ENCODE peak calls at places on chromosome 4, in four cellular contexts. One of them, this sample, is unnamed. For H3K27me3, the result is how much of the 10 kb centered on the place peaks cover.

GRCh38 chr4:8162625-8163024 is 4.0 kb upstream of the ABLIM2 start:
- DNase-seq in adrenal gland: no peak
- DNase-seq in CD4-positive, alpha-beta memory T cell: no peak
- DNase-seq in colonic mucosa: no peak
- DNase-seq in this sample: no peak

GRCh38 chr4:77593993-77594392 is 11.6 kb upstream of the CXCL13 start:
- DNase-seq in colonic mucosa: no peak
- DNase-seq in adrenal gland: no peak
- DNase-seq in CD4-positive, alpha-beta memory T cell: no peak
- DNase-seq in this sample: no peak

GRCh38 chr4:150308824-150309472 is 230.7 kb downstream of the DCLK2 start:
- DNase-seq in CD4-positive, alpha-beta memory T cell: no peak
- DNase-seq in colonic mucosa: no peak
- DNase-seq in adrenal gland: no peak
- DNase-seq in this sample: no peak

GRCh38 chr4:77199276-77199675 is 42.3 kb downstream of the CCNG2 start:
- DNase-seq in colonic mucosa: no peak
- DNase-seq in adrenal gland: no peak
- DNase-seq in CD4-positive, alpha-beta memory T cell: no peak
- DNase-seq in this sample: no peak

GRCh38 chr4:5280845-5281244 is 229.6 kb downstream of the STK32B start:
- DNase-seq in adrenal gland: no peak
- DNase-seq in CD4-positive, alpha-beta memory T cell: no peak
- DNase-seq in colonic mucosa: no peak
- DNase-seq in this sample: no peak

GRCh38 chr4:15756361-15756861 is 21.7 kb upstream of the CD38 start:
- DNase-seq in CD4-positive, alpha-beta memory T cell: peak
- DNase-seq in adrenal gland: no peak
- DNase-seq in colonic mucosa: peak
- DNase-seq in this sample: no peak

GRCh38 chr4:7194251-7195137 is 2.2 kb downstream of the SORCS2 start:
- DNase-seq in CD4-positive, alpha-beta memory T cell: no peak
- DNase-seq in adrenal gland: no peak
- DNase-seq in colonic mucosa: no peak
- DNase-seq in this sample: peak

GRCh38 chr4:4395849-4396627 is 9.1 kb downstream of the NSG1 start:
- DNase-seq in adrenal gland: no peak
- DNase-seq in colonic mucosa: no peak
- DNase-seq in CD4-positive, alpha-beta memory T cell: no peak
- DNase-seq in this sample: no peak

GRCh38 chr4:78899302-78899701 is 39.9 kb downstream of the PAQR3 start:
- DNase-seq in adrenal gland: no peak
- DNase-seq in CD4-positive, alpha-beta memory T cell: no peak
- DNase-seq in colonic mucosa: no peak
- DNase-seq in this sample: no peak

GRCh38 chr4:18057821-18058533 is 36.4 kb upstream of the LCORL start:
- DNase-seq in adrenal gland: no peak
- DNase-seq in colonic mucosa: no peak
- DNase-seq in CD4-positive, alpha-beta memory T cell: no peak
- DNase-seq in this sample: no peak

GRCh38 chr4:118033148-118034060 is 882 bp upstream of the NDST3 start:
- DNase-seq in colonic mucosa: peak
- DNase-seq in adrenal gland: peak
- DNase-seq in CD4-positive, alpha-beta memory T cell: no peak
- DNase-seq in this sample: peak

GRCh38 chr4:8747896-8748575 is 123.6 kb downstream of the HMX1 start:
- DNase-seq in adrenal gland: no peak
- DNase-seq in CD4-positive, alpha-beta memory T cell: no peak
- DNase-seq in colonic mucosa: no peak
- DNase-seq in this sample: no peak

GRCh38 chr4:45100936-45101818 is 374.8 kb upstream of the GNPDA2 start:
- DNase-seq in CD4-positive, alpha-beta memory T cell: no peak
- DNase-seq in colonic mucosa: no peak
- DNase-seq in adrenal gland: no peak
- DNase-seq in this sample: no peak

GRCh38 chr4:109296545-109296944 is 5.9 kb downstream of the COL25A1 start:
- DNase-seq in CD4-positive, alpha-beta memory T cell: no peak
- DNase-seq in adrenal gland: no peak
- DNase-seq in colonic mucosa: no peak
- DNase-seq in this sample: no peak

GRCh38 chr4:129358571-129358970 is 262.6 kb downstream of the C4orf33 start:
- DNase-seq in adrenal gland: no peak
- DNase-seq in CD4-positive, alpha-beta memory T cell: no peak
- DNase-seq in colonic mucosa: no peak
- DNase-seq in this sample: no peak

GRCh38 chr4:74654230-74654681 is 140.1 kb downstream of the BTC start:
- DNase-seq in colonic mucosa: peak
- DNase-seq in adrenal gland: no peak
- DNase-seq in CD4-positive, alpha-beta memory T cell: no peak
- DNase-seq in this sample: no peak

GRCh38 chr4:137300776-137301175 is 231.5 kb downstream of the PCDH18 start:
- DNase-seq in CD4-positive, alpha-beta memory T cell: no peak
- DNase-seq in adrenal gland: no peak
- DNase-seq in colonic mucosa: no peak
- DNase-seq in this sample: no peak

GRCh38 chr4:98516441-98517323 is 141.7 kb downstream of the TSPAN5 start:
- DNase-seq in colonic mucosa: no peak
- DNase-seq in adrenal gland: no peak
- DNase-seq in CD4-positive, alpha-beta memory T cell: no peak
- DNase-seq in this sample: peak

GRCh38 chr4:84499065-84499982 is at the start of gene NKX6-1:
- DNase-seq in adrenal gland: peak
- DNase-seq in colonic mucosa: peak
- DNase-seq in CD4-positive, alpha-beta memory T cell: no peak
- DNase-seq in this sample: peak

GRCh38 chr4:150973626-150974250 is 41.3 kb downstream of the LRBA start:
- DNase-seq in adrenal gland: no peak
- DNase-seq in CD4-positive, alpha-beta memory T cell: no peak
- DNase-seq in colonic mucosa: no peak
- DNase-seq in this sample: no peak

GRCh38 chr4:5897674-5898073 is 4.8 kb upstream of the CRMP1 start:
- DNase-seq in adrenal gland: no peak
- DNase-seq in colonic mucosa: no peak
- DNase-seq in CD4-positive, alpha-beta memory T cell: no peak
- DNase-seq in this sample: no peak

GRCh38 chr4:94442251-94442650 is 9.5 kb upstream of the PDLIM5 start:
- DNase-seq in colonic mucosa: no peak
- DNase-seq in adrenal gland: no peak
- DNase-seq in CD4-positive, alpha-beta memory T cell: no peak
- DNase-seq in this sample: no peak

GRCh38 chr4:142402156-142402555 is 443.9 kb downstream of the INPP4B start:
- DNase-seq in CD4-positive, alpha-beta memory T cell: no peak
- DNase-seq in adrenal gland: no peak
- DNase-seq in colonic mucosa: no peak
- DNase-seq in this sample: no peak

GRCh38 chr4:108365551-108365950 is 196.8 kb upstream of the LEF1 start:
- DNase-seq in adrenal gland: no peak
- DNase-seq in colonic mucosa: no peak
- DNase-seq in CD4-positive, alpha-beta memory T cell: no peak
- DNase-seq in this sample: no peak

GRCh38 chr4:156571146-156571545 is 400.5 kb downstream of the PDGFC start:
- DNase-seq in CD4-positive, alpha-beta memory T cell: no peak
- DNase-seq in adrenal gland: no peak
- DNase-seq in colonic mucosa: no peak
- DNase-seq in this sample: no peak

GRCh38 chr4:128468485-128468989 is 180.9 kb upstream of the PGRMC2 start:
- DNase-seq in CD4-positive, alpha-beta memory T cell: no peak
- DNase-seq in adrenal gland: peak
- DNase-seq in colonic mucosa: peak
- DNase-seq in this sample: no peak

GRCh38 chr4:93751410-93751809 is 77.1 kb upstream of the ATOH1 start:
- DNase-seq in adrenal gland: no peak
- DNase-seq in colonic mucosa: no peak
- DNase-seq in CD4-positive, alpha-beta memory T cell: no peak
- DNase-seq in this sample: no peak

GRCh38 chr4:177100307-177100706 is 209.4 kb upstream of the NEIL3 start:
- DNase-seq in adrenal gland: no peak
- DNase-seq in CD4-positive, alpha-beta memory T cell: no peak
- DNase-seq in colonic mucosa: no peak
- DNase-seq in this sample: no peak

GRCh38 chr4:163087805-163088204 is 78.9 kb downstream of the NAF1 start:
- DNase-seq in colonic mucosa: no peak
- DNase-seq in adrenal gland: no peak
- DNase-seq in CD4-positive, alpha-beta memory T cell: no peak
- DNase-seq in this sample: no peak
- H3K27me3 ChIP-seq in colonic mucosa: under half
- H3K27me3 ChIP-seq in adrenal gland: under half
- H3K27me3 ChIP-seq in CD4-positive, alpha-beta memory T cell: under half
- H3K27me3 ChIP-seq in this sample: under half

DNA sequence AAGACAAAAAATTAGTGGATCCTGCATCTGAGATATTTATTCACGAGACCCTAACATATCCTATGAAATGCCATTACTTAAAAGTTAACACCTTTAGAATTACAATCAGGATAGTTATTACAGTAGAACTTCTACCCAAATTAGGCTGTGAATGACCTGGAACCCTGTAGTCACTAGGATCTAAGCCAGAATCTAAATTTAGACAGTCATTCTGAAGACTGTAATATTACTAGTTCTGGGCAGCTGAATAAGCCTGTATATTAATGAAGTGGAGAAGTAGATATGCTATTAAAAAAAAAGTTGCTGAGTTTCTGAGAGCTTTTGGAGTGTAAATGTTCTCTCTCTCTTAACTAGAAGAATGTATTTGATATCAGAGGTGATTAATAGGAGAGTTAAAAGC is 67.0 kb downstream of the FAM13A start:
- DNase-seq in adrenal gland: no peak
- DNase-seq in colonic mucosa: no peak
- DNase-seq in CD4-positive, alpha-beta memory T cell: no peak
- DNase-seq in this sample: no peak
- H3K4me3 ChIP-seq in adrenal gland: no peak
- H3K4me3 ChIP-seq in colonic mucosa: no peak
- H3K4me3 ChIP-seq in CD4-positive, alpha-beta memory T cell: no peak
- H3K4me3 ChIP-seq in this sample: no peak

GRCh38 chr4:185062606-185063005 is 44.3 kb downstream of the HELT start:
- DNase-seq in colonic mucosa: no peak
- DNase-seq in adrenal gland: no peak
- DNase-seq in CD4-positive, alpha-beta memory T cell: no peak
- DNase-seq in this sample: no peak
- H3K27me3 ChIP-seq in colonic mucosa: under half
- H3K27me3 ChIP-seq in adrenal gland: under half
- H3K27me3 ChIP-seq in CD4-positive, alpha-beta memory T cell: under half
- H3K27me3 ChIP-seq in this sample: under half

DNA sequence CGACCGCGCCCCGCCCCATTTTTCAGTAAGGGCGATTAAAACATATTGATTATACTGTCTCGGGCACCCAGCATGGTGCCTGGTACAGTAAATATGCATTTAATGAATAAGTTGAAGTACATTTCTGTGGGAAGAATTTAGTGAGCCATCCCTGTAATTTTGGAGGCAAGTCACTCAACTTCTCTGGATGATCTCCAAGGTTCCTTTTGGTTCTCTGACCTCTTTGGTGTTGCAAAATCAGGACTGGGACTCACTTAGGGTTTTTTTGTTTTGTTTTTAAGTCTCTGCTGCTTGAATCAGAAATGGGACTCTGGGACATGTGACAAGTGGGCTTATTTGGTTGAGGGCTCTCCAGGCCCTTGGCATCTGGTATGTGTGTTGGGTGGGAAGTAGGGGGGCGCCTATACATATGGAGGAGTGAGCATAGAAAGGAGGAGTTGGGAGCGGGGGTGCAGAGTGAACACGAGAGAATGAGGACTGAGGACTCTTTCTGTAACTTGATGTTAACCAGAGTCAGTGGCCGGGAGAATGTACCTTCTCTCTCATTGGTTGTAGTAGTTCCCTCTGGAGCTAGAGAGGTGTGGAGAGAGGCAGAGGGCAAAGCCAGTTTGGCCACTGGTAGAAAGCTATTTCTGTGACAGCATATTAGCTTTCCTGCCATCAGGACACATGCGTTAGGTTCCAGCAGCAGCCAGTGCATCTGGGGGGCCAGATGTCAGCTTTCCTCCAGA is 1.9 kb downstream of the ARHGAP10 start:
- DNase-seq in adrenal gland: peak
- DNase-seq in CD4-positive, alpha-beta memory T cell: no peak
- DNase-seq in colonic mucosa: no peak
- DNase-seq in this sample: no peak
- H3K4me3 ChIP-seq in adrenal gland: no peak
- H3K4me3 ChIP-seq in CD4-positive, alpha-beta memory T cell: no peak
- H3K4me3 ChIP-seq in colonic mucosa: peak
- H3K4me3 ChIP-seq in this sample: peak

DNA sequence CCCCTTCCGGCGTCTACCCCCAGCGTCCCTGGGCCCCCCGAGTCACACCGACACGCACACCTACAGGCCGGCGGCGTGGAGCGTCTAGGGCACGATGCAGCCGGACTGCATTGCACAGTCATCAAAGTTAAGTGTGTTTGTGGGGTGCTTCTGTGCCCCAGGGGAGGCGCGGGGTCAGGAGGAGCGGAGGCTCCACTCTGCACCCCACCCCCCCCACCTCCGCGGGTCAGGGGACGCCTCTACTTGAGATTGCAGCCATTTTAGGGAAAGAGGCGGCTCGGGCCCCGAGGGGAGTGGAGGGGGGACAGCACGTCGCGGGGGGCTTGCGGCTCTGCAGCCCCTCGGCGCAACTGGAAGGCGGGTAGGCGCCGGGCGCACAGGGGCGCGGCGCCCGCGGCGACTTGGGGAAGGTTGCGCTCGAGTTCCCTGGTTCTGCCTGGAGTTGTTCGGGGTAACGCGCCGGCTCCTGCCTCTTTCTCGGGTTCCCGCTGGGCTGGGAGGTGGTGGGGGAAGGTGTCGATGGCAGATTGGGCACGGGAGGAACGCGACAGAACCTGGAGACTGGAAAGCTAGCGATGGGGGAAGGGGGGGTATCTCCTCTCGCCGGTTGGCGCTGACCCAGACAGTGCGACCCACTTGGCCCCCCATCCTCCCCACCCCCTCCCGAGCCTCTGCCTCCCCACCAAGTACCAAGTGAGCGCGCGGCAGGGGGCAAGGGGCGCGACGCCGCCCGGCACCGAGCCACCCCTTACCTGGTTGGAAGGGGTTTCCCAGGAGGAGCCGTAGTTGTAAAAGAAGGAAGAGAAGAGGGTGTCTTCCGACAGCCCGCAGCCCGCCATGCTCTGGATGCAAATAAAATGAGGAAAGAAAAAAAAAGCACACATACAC is 112.5 kb downstream of the DHX15 start:
- DNase-seq in CD4-positive, alpha-beta memory T cell: peak
- DNase-seq in adrenal gland: peak
- DNase-seq in colonic mucosa: peak
- DNase-seq in this sample: peak
- H3K27me3 ChIP-seq in CD4-positive, alpha-beta memory T cell: under half
- H3K27me3 ChIP-seq in adrenal gland: under half
- H3K27me3 ChIP-seq in colonic mucosa: under half
- H3K27me3 ChIP-seq in this sample: under half

GRCh38 chr4:81454953-81455352 is 16.8 kb downstream of the RASGEF1B start:
- DNase-seq in colonic mucosa: no peak
- DNase-seq in adrenal gland: no peak
- DNase-seq in CD4-positive, alpha-beta memory T cell: no peak
- DNase-seq in this sample: no peak

GRCh38 chr4:81455895-81456294 is 15.8 kb downstream of the RASGEF1B start:
- DNase-seq in colonic mucosa: no peak
- DNase-seq in adrenal gland: no peak
- DNase-seq in CD4-positive, alpha-beta memory T cell: no peak
- DNase-seq in this sample: no peak

GRCh38 chr4:81452452-81453011 is 19.2 kb downstream of the RASGEF1B start:
- DNase-seq in adrenal gland: no peak
- DNase-seq in CD4-positive, alpha-beta memory T cell: no peak
- DNase-seq in colonic mucosa: no peak
- DNase-seq in this sample: no peak

GRCh38 chr4:81453024-81453423 is 18.7 kb downstream of the RASGEF1B start:
- DNase-seq in adrenal gland: no peak
- DNase-seq in colonic mucosa: no peak
- DNase-seq in CD4-positive, alpha-beta memory T cell: no peak
- DNase-seq in this sample: no peak

GRCh38 chr4:81454498-81454897 is 17.2 kb downstream of the RASGEF1B start:
- DNase-seq in CD4-positive, alpha-beta memory T cell: no peak
- DNase-seq in adrenal gland: no peak
- DNase-seq in colonic mucosa: peak
- DNase-seq in this sample: no peak
- H3K4me3 ChIP-seq in CD4-positive, alpha-beta memory T cell: no peak
- H3K4me3 ChIP-seq in adrenal gland: no peak
- H3K4me3 ChIP-seq in colonic mucosa: no peak
- H3K4me3 ChIP-seq in this sample: no peak